ENCODE peak calls at places on chromosomes 3 and 15, in seven cellular contexts. E is fibroblast of villous mesenchyme, J is Peyer's patch, B is NCI-H510A treated with DMSO at 0.1 percent for 48 hours, K is ecto neural progenitor cell, L is HEK293T, W is NCI-H1694 treated with DMSO at 0.1 percent for 48 hours. T is an unnamed sample.

GRCh38 chr15:39961051-39961450 is 27.1 kb downstream of the EIF2AK4 start:
- DNase-seq in E (peak), J (no peak), B (no peak), K (no peak), L (no peak), W (no peak), T (no peak)

GRCh38 chr3:187919018-187919417 is 173.8 kb upstream of the BCL6 start:
- DNase-seq in E (no peak), J (peak), B (no peak), K (no peak), L (no peak), W (no peak), T (no peak)

GRCh38 chr15:52234596-52235541 is 43.7 kb upstream of the GNB5 start:
- DNase-seq in E (no peak), J (peak), B (no peak), K (no peak), L (no peak), W (no peak), T (peak)

GRCh38 chr3:112308151-112308911 is 14.3 kb upstream of the SLC9C1 start:
- DNase-seq in E (peak), J (no peak), B (peak), K (peak), L (no peak), W (no peak), T (no peak)

GRCh38 chr3:71784201-71784913 is 591 bp downstream of the PROK2 start:
- DNase-seq in E (no peak), J (no peak), B (no peak), K (peak), L (no peak), W (no peak), T (no peak)

GRCh38 chr15:45136378-45136764 is 6.6 kb downstream of the DUOX1 start:
- DNase-seq in E (no peak), J (no peak), B (no peak), K (no peak), L (no peak), W (no peak), T (peak)

GRCh38 chr3:33117461-33117860 is 3.6 kb downstream of the CRTAP start:
- DNase-seq in E (no peak), J (no peak), B (no peak), K (no peak), L (no peak), W (no peak), T (no peak)

GRCh38 chr3:82715091-82715856 is 953.8 kb upstream of the GBE1 start:
- DNase-seq in E (no peak), J (no peak), B (no peak), K (no peak), L (no peak), W (no peak), T (no peak)

GRCh38 chr15:89820651-89821611 is 6.3 kb upstream of the ANPEP start:
- DNase-seq in E (peak), J (no peak), B (no peak), K (no peak), L (no peak), W (no peak), T (no peak)

GRCh38 chr3:30161370-30161769 is 445.0 kb upstream of the TGFBR2 start:
- DNase-seq in E (peak), J (no peak), B (no peak), K (no peak), L (no peak), W (no peak), T (no peak)

GRCh38 chr3:12451481-12451880 is 32.8 kb upstream of the TSEN2 start:
- DNase-seq in E (no peak), J (no peak), B (no peak), K (no peak), L (no peak), W (no peak), T (peak)

GRCh38 chr15:75844629-75845390 is 1.6 kb downstream of the UBE2Q2 start:
- DNase-seq in E (no peak), J (no peak), B (no peak), K (no peak), L (no peak), W (no peak), T (no peak)

GRCh38 chr3:17032407-17033034 is 147.8 kb downstream of the PLCL2 start:
- DNase-seq in E (peak), J (no peak), B (peak), K (no peak), L (peak), W (peak), T (no peak)

GRCh38 chr3:41418961-41419691 is 219.8 kb downstream of the CTNNB1 start:
- DNase-seq in E (peak), J (no peak), B (no peak), K (no peak), L (peak), W (no peak), T (no peak)

GRCh38 chr3:190229632-190230424 is 92.4 kb downstream of the CLDN1 start:
- DNase-seq in E (peak), J (no peak), B (no peak), K (no peak), L (no peak), W (no peak), T (no peak)

GRCh38 chr3:56800373-56801150 is 1.2 kb downstream of the ARHGEF3 start:
- DNase-seq in E (no peak), J (peak), B (peak), K (no peak), L (no peak), W (no peak), T (peak)

GRCh38 chr3:151109401-151109800 is 23.9 kb downstream of the MED12L start:
- DNase-seq in E (no peak), J (no peak), B (no peak), K (no peak), L (no peak), W (no peak), T (no peak)

T was measured in left colon.